ENCODE peak calls at places on chromosomes 12 and 14, in seven cellular contexts. E is activated CD8-positive, alpha-beta memory T cell treated with anti-CD3 and anti-CD28 coated beads, Interleukin-2, amount 50 U/mL, for 4 hours; D is HuH-7.5; T is NCI-H1436 treated with DMSO at 0.1 percent for 48 hours; N is HCT116; I is iris pigment epithelial cell; W is stimulated activated CD8-positive, alpha-beta memory T cell treated with anti-CD3 and anti-CD28 coated beads, Interleukin-15, amount 100 ng/mL, for 1 hour. S is an unnamed sample.

GRCh38 chr14:104876251-104876699 is 11.2 kb downstream of the CEP170B start:
- DNase-seq in E (no peak), D (peak; percentile 46), T (no peak), N (peak; percentile 44), I (peak; percentile 38), W (peak; percentile 7), S (no peak)

GRCh38 chr14:32588448-32589320 is 259.6 kb downstream of the AKAP6 start:
- DNase-seq in E (no peak), D (no peak), T (no peak), N (peak; percentile 16), I (peak; percentile 69), W (no peak), S (peak; percentile 43)

GRCh38 chr12:19810213-19810612 is 370.9 kb downstream of the AEBP2 start:
- DNase-seq in E (no peak), D (no peak), T (no peak), N (no peak), I (no peak), W (no peak), S (no peak)

GRCh38 chr12:27342551-27342950 is 9.9 kb downstream of the BMAL2 start:
- DNase-seq in E (no peak), D (no peak), T (no peak), N (no peak), I (no peak), W (no peak), S (no peak)

GRCh38 chr12:127677537-127678131 is 589.3 kb upstream of the TMEM132C start:
- DNase-seq in E (peak; percentile 17), D (peak; percentile 23), T (no peak), N (no peak), I (peak; percentile 74), W (peak; percentile 6), S (peak; percentile 44)

GRCh38 chr12:65232490-65233077 is 45.9 kb upstream of the MSRB3 start:
- DNase-seq in E (no peak), D (no peak), T (no peak), N (no peak), I (peak; percentile 34), W (no peak), S (no peak)

GRCh38 chr14:22008098-22008412 is 334.4 kb upstream of the OR4E1 start:
- DNase-seq in E (no peak), D (no peak), T (no peak), N (no peak), I (no peak), W (no peak), S (no peak)

GRCh38 chr14:23570806-23571483 is 3.4 kb upstream of the AP1G2 start:
- DNase-seq in E (no peak), D (no peak), T (no peak), N (no peak), I (no peak), W (no peak), S (no peak)

GRCh38 chr12:133256321-133256720 is 20.6 kb upstream of the ANHX start:
- DNase-seq in E (no peak), D (no peak), T (no peak), N (no peak), I (no peak), W (no peak), S (no peak)

GRCh38 chr14:95048771-95049312 is 108.5 kb downstream of the DICER1 start:
- DNase-seq in E (no peak), D (no peak), T (no peak), N (no peak), I (no peak), W (no peak), S (no peak)

GRCh38 chr12:44476683-44477082 is 399.4 kb downstream of the NELL2 start:
- DNase-seq in E (no peak), D (no peak), T (no peak), N (no peak), I (no peak), W (no peak), S (no peak)

GRCh38 chr12:13165578-13166120 is 30.9 kb upstream of the EMP1 start:
- DNase-seq in E (peak; percentile 77), D (no peak), T (no peak), N (peak; percentile 68), I (peak; percentile 78), W (peak; percentile 36), S (no peak)

GRCh38 chr14:50233335-50234250 is 2.2 kb upstream of the SOS2 start:
- DNase-seq in E (no peak), D (no peak), T (no peak), N (no peak), I (peak; percentile 25), W (no peak), S (peak; percentile 67)

GRCh38 chr14:95098984-95099599 is 58.2 kb downstream of the DICER1 start:
- DNase-seq in E (peak; percentile 19), D (no peak), T (no peak), N (peak; percentile 40), I (peak; percentile 69), W (no peak), S (peak; percentile 22)

GRCh38 chr12:16467304-16467703 is 119.9 kb downstream of the MGST1 start:
- DNase-seq in E (no peak), D (no peak), T (no peak), N (no peak), I (no peak), W (no peak), S (no peak)

GRCh38 chr12:85057370-85057963 is 21.3 kb downstream of the LRRIQ1 start:
- DNase-seq in E (no peak), D (peak; percentile 4), T (no peak), N (peak; percentile 39), I (peak; percentile 50), W (no peak), S (peak; percentile 30)

GRCh38 chr14:76774471-76775158 is 13.3 kb downstream of the VASH1 start:
- DNase-seq in E (no peak), D (no peak), T (no peak), N (no peak), I (no peak), W (no peak), S (no peak)

GRCh38 chr14:105314287-105315185 is at the start of gene PACS2:
- DNase-seq in E (peak; percentile 76), D (peak; percentile 99), T (no peak), N (peak; percentile 47), I (peak; percentile 81), W (no peak), S (peak; percentile 46)

GRCh38 chr12:41556176-41556575 is 368.1 kb downstream of the PDZRN4 start:
- DNase-seq in E (no peak), D (no peak), T (no peak), N (no peak), I (no peak), W (no peak), S (no peak)

GRCh38 chr12:113222730-113223531 is 1.7 kb downstream of the TPCN1 start:
- DNase-seq in E (no peak), D (peak; percentile 72), T (no peak), N (no peak), I (peak; percentile 87), W (no peak), S (peak; percentile 91)

GRCh38 chr12:2944401-2945047 is 14.7 kb upstream of the TEAD4 start:
- DNase-seq in E (peak; percentile 52), D (peak; percentile 56), T (no peak), N (peak; percentile 34), I (peak; percentile 21), W (peak; percentile 11), S (peak; percentile 46)

GRCh38 chr12:77615331-77615730 is 215.4 kb upstream of the NAV3 start:
- DNase-seq in E (no peak), D (no peak), T (no peak), N (peak; percentile 6), I (peak; percentile 9), W (no peak), S (no peak)

GRCh38 chr12:46473634-46474201 is 101.1 kb upstream of the SLC38A2 start:
- DNase-seq in E (no peak), D (no peak), T (peak; percentile 80), N (peak; percentile 87), I (peak; percentile 96), W (no peak), S (peak; percentile 95)

GRCh38 chr14:57390806-57391562 is 598 bp downstream of the NAA30 start:
- DNase-seq in E (no peak), D (peak; percentile 24), T (no peak), N (no peak), I (peak; percentile 30), W (peak; percentile 2), S (no peak)

GRCh38 chr14:81435578-81436295 is 35.6 kb upstream of the STON2 start:
- DNase-seq in E (peak; percentile 20), D (peak; percentile 63), T (no peak), N (no peak), I (peak; percentile 28), W (no peak), S (peak; percentile 55)